ENCODE peak calls at places on chromosomes 7 and 10, in eight cellular contexts. B, C, P, M, X, O, N and R are unnamed samples.

GRCh38 chr10:129365767-129366400 is 101.2 kb upstream of the MGMT start:
- DNase-seq in C (no peak), O (no peak), P (no peak), N (peak; percentile 74), B (peak; percentile 59), M (peak; percentile 13), X (peak; percentile 22), R (no peak)

GRCh38 chr7:13021566-13021965 is 334.1 kb downstream of the ARL4A start:
- DNase-seq in C (no peak), O (no peak), B (no peak), X (no peak), N (no peak), P (no peak), M (no peak), R (peak; percentile 27)

GRCh38 chr7:29565186-29565540 is 1.5 kb downstream of the PRR15 start:
- DNase-seq in P (no peak), B (no peak), C (no peak), N (no peak), M (no peak), X (no peak), O (no peak), R (no peak)

GRCh38 chr7:55288070-55288824 is 76.9 kb upstream of the LANCL2 start:
- DNase-seq in M (no peak), B (no peak), N (no peak), P (no peak), X (no peak), O (no peak), C (no peak), R (no peak)

GRCh38 chr10:101939273-101939635 is 95.7 kb upstream of the KCNIP2 start:
- DNase-seq in O (no peak), B (no peak), M (no peak), C (no peak), X (no peak), N (no peak), P (no peak), R (peak; percentile 91)

GRCh38 chr10:77877461-77878344 is 48.9 kb downstream of the DLG5 start:
- DNase-seq in X (no peak), N (peak; percentile 77), M (peak; percentile 45), P (no peak), B (peak; percentile 93), O (peak; percentile 36), C (no peak), R (peak; percentile 44)

GRCh38 chr10:120789292-120789691 is 61.9 kb upstream of the WDR11 start:
- DNase-seq in X (no peak), P (no peak), O (no peak), M (no peak), C (no peak), N (peak; percentile 56), B (no peak), R (no peak)

GRCh38 chr10:115566867-115567266 is 473.7 kb downstream of the ATRNL1 start:
- DNase-seq in O (no peak), M (no peak), P (no peak), B (no peak), N (no peak), X (no peak), C (no peak), R (no peak)

GRCh38 chr10:122486396-122487080 is 25.2 kb downstream of the HTRA1 start:
- DNase-seq in B (no peak), O (no peak), C (no peak), N (no peak), P (peak; percentile 31), X (no peak), M (no peak), R (no peak)

GRCh38 chr10:122487231-122487765 is 25.9 kb downstream of the HTRA1 start:
- DNase-seq in P (peak; percentile 14), B (no peak), X (no peak), O (no peak), M (peak; percentile 42), N (no peak), C (no peak), R (no peak)

GRCh38 chr10:122481296-122482056 is 20.1 kb downstream of the HTRA1 start:
- DNase-seq in C (no peak), P (no peak), N (no peak), X (no peak), B (no peak), O (no peak), M (no peak), R (no peak)

GRCh38 chr10:122484276-122485060 is 23.1 kb downstream of the HTRA1 start:
- DNase-seq in P (peak; percentile 32), X (no peak), O (no peak), C (no peak), N (no peak), M (no peak), B (no peak), R (no peak)

DNA sequence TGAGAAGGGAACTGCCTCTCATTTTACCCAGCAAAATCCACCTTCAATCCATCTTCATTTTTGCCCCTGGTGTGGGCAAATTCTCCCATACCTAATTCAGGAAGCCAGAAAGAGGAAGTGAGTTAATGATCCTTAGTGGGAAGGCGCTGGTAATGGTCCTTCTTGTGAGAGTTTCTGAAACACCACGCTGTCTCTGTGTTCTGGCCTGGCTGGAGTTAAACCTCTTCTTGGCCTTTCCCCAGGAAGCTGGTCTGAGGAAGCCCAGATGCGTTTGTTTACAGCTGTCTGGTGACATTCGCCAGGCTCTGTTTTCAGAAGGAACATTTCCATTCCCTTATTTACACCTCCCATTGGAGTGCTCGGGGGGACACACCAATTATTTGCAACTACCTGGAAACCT is 24.3 kb downstream of the HTRA1 start:
- DNase-seq in P (peak; percentile 9), N (no peak), X (no peak), M (no peak), B (no peak), O (no peak), C (no peak), R (no peak)
- H3K27ac ChIP-seq in P (no peak overlapping the region), N (no peak overlapping the region), X (no peak overlapping the region), M (no peak overlapping the region), B (no peak overlapping the region), O (no peak overlapping the region), C (no peak overlapping the region), R (no peak overlapping the region)

GRCh38 chr7:73382938-73383503 is 50.6 kb upstream of the FZD9 start:
- DNase-seq in O (no peak), B (no peak), N (no peak), P (no peak), X (no peak), M (no peak), C (no peak), R (no peak)

GRCh38 chr7:73387221-73387828 is 46.3 kb upstream of the FZD9 start:
- DNase-seq in P (no peak), X (no peak), B (no peak), M (no peak), O (no peak), N (no peak), C (no peak), R (no peak)

GRCh38 chr7:73391396-73391795 is 42.2 kb upstream of the FZD9 start:
- DNase-seq in N (no peak), C (no peak), X (no peak), O (no peak), M (no peak), P (no peak), B (no peak), R (no peak)

DNA sequence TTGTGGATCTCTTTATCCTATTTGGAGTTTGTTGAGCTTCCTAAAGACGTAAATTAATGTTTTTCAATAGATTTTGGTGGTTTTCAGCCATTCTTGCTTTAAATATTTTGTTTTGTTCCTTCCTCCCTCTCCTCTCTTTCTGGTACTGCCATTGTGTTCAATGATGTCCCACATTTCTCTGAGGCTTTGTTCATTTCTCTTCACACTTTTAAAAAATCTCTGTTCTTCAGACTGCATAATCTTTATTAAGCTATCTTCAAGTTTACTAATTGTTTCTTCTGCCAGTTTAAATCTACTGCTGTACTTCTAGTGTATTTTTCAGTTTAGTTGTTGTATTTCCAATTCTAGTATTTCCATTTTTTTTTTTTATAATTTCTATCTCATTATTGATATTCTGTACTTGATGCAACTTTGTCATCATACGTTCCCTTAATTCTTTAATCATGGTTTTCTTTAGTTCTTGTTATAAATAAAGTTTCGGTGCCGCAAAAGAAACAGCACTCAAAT is 45.6 kb upstream of the FZD9 start:
- DNase-seq in B (no peak), C (no peak), M (no peak), X (no peak), P (no peak), O (no peak), N (no peak), R (no peak)
- H3K27ac ChIP-seq in B (no peak overlapping the region), C (no peak overlapping the region), M (no peak overlapping the region), X (no peak overlapping the region), P (no peak overlapping the region), O (no peak overlapping the region), N (no peak overlapping the region), R (no peak overlapping the region)

GRCh38 chr7:111264111-111264868 is 173.4 kb downstream of the LRRN3 start:
- DNase-seq in P (no peak), C (no peak), X (no peak), N (no peak), B (no peak), M (no peak), O (no peak), R (no peak)

GRCh38 chr7:111266613-111267012 is 175.7 kb downstream of the LRRN3 start:
- DNase-seq in O (no peak), N (no peak), B (no peak), M (no peak), X (no peak), P (no peak), C (no peak), R (peak; percentile 28)

GRCh38 chr7:111262293-111263116 is 171.6 kb downstream of the LRRN3 start:
- DNase-seq in N (no peak), P (no peak), X (no peak), O (no peak), B (no peak), C (no peak), M (no peak), R (no peak)

GRCh38 chr7:111259991-111260390 is 169.1 kb downstream of the LRRN3 start:
- DNase-seq in X (no peak), B (no peak), O (no peak), M (no peak), N (no peak), C (no peak), P (no peak), R (no peak)

DNA sequence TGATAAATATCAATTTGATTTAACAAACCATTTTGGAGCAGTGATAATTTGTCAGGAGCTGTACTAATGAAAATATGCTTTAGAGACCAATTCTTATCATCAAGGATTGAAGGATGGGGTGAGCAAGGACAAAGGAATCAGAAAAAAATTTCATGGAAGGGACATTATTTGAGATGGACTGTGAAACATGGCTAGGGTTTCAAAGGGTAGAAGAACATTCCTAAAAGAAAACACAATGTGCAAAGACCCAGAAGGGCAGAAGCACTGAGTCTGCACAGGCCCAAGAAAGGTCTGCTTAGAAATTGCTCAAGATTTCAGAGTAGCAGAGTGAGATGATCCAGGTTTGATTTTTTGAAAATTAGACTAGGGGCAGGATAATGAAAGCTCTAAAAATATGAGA is 174.5 kb downstream of the LRRN3 start:
- DNase-seq in N (no peak), C (no peak), M (no peak), P (no peak), B (no peak), O (no peak), X (no peak), R (no peak)
- H3K27ac ChIP-seq in N (peak overlapping the region; percentile 23), C (no peak overlapping the region), M (no peak overlapping the region), P (no peak overlapping the region), B (no peak overlapping the region), O (no peak overlapping the region), X (no peak overlapping the region), R (no peak overlapping the region)

DNA sequence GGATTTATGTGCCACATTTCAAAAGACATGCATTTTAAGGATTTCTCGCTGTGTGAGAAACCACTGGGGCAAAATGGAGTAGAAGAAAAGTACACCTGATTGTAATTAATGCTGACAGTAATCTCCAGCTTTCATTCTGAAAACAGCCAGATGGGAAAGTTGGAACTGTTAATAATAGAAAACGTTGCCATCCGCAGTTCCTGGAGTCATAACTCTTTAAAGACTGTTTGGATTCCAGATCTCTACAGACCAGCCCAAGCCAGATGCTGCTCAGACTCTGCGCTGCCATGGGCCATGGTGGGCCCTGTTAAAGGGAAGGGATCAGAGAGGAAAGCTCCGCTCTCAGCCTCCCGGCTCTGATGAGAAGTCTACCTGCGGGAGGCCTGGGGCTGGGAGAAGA is 217.0 kb upstream of the GLI3 start:
- DNase-seq in M (peak; percentile 87), C (no peak), X (no peak), B (no peak), P (no peak), O (no peak), N (no peak), R (no peak)
- H3K27ac ChIP-seq in M (peak overlapping the region; percentile 72), C (no peak overlapping the region), X (no peak overlapping the region), B (no peak overlapping the region), P (no peak overlapping the region), O (no peak overlapping the region), N (no peak overlapping the region), R (no peak overlapping the region)